ENCODE peak calls at places on chromosome 10, in seven cellular contexts. R is fibroblast of lung, U is bronchial epithelial cell, W is cardiac fibroblast, O is neuronal stem cell, Y is SJSA1, Q is suprapubic skin. K is an unnamed sample.

GRCh38 chr10:67256984-67257383 is 331.1 kb downstream of the LRRTM3 start:
- DNase-seq in R (peak; percentile 45), U (no peak), W (peak; percentile 18), O (no peak), Y (no peak), Q (no peak), K (peak; percentile 9)

GRCh38 chr10:89092981-89093380 is 102.4 kb downstream of the FAS start:
- DNase-seq in R (no peak), U (no peak), W (no peak), O (no peak), Y (no peak), Q (no peak), K (no peak)

GRCh38 chr10:86317949-86318725 is 48.5 kb downstream of the GRID1 start:
- DNase-seq in R (no peak), U (peak; percentile 29), W (no peak), O (no peak), Y (no peak), Q (no peak), K (no peak)

GRCh38 chr10:122854648-122855047 is 9.0 kb upstream of the CUZD1 start:
- DNase-seq in R (peak; percentile 89), U (peak; percentile 86), W (peak; percentile 40), O (no peak), Y (peak; percentile 74), Q (no peak), K (peak; percentile 62)

GRCh38 chr10:89563861-89564478 is 28.6 kb upstream of the SLC16A12 start:
- DNase-seq in R (peak; percentile 31), U (peak; percentile 63), W (peak; percentile 64), O (peak; percentile 15), Y (no peak), Q (no peak), K (peak; percentile 72)

GRCh38 chr10:30671011-30671616 is 41.6 kb upstream of the LYZL2 start:
- DNase-seq in R (peak; percentile 64), U (peak; percentile 72), W (peak; percentile 85), O (peak; percentile 76), Y (no peak), Q (no peak), K (peak; percentile 88)

GRCh38 chr10:44382981-44383748 is 1.7 kb downstream of the CXCL12 start:
- DNase-seq in R (no peak), U (no peak), W (no peak), O (no peak), Y (no peak), Q (peak; percentile 37), K (no peak)

GRCh38 chr10:119340893-119341235 is 133.5 kb downstream of the GRK5 start:
- DNase-seq in R (no peak), U (no peak), W (no peak), O (no peak), Y (no peak), Q (no peak), K (no peak)

GRCh38 chr10:3429651-3430050 is 257.1 kb upstream of the PITRM1 start:
- DNase-seq in R (no peak), U (no peak), W (peak; percentile 25), O (no peak), Y (peak; percentile 13), Q (no peak), K (no peak)

GRCh38 chr10:5559642-5560141 is 34.9 kb downstream of the CALML3 start:
- DNase-seq in R (peak; percentile 89), U (no peak), W (peak; percentile 60), O (no peak), Y (no peak), Q (no peak), K (peak; percentile 69)

GRCh38 chr10:92778091-92778490 is 70.2 kb upstream of the EXOC6 start:
- DNase-seq in R (peak; percentile 5), U (peak; percentile 72), W (peak; percentile 20), O (no peak), Y (no peak), Q (no peak), K (peak; percentile 62)

GRCh38 chr10:391849-392704 is 256.8 kb downstream of the ZMYND11 start:
- DNase-seq in R (no peak), U (no peak), W (no peak), O (no peak), Y (peak; percentile 31), Q (no peak), K (no peak)

GRCh38 chr10:95451568-95452524 is 109.3 kb downstream of the SORBS1 start:
- DNase-seq in R (peak; percentile 81), U (no peak), W (no peak), O (no peak), Y (no peak), Q (no peak), K (no peak)

GRCh38 chr10:95485445-95485844 is 75.7 kb downstream of the SORBS1 start:
- DNase-seq in R (peak; percentile 68), U (peak; percentile 26), W (peak; percentile 13), O (no peak), Y (no peak), Q (no peak), K (no peak)

GRCh38 chr10:61097026-61097425 is 153.0 kb upstream of the RHOBTB1 start:
- DNase-seq in R (peak; percentile 81), U (no peak), W (peak; percentile 5), O (no peak), Y (no peak), Q (no peak), K (peak; percentile 50)

GRCh38 chr10:17200035-17200884 is 1.2 kb downstream of the TRDMT1 start:
- DNase-seq in R (no peak), U (no peak), W (peak; percentile 48), O (no peak), Y (no peak), Q (no peak), K (peak; percentile 40)

GRCh38 chr10:132329565-132330485 is 2.2 kb upstream of the LRRC27 start:
- DNase-seq in R (peak; percentile 84), U (no peak), W (peak; percentile 75), O (no peak), Y (peak; percentile 72), Q (peak; percentile 39), K (peak; percentile 63)

GRCh38 chr10:125373546-125373945 is 213.2 kb upstream of the CTBP2 start:
- DNase-seq in R (no peak), U (peak; percentile 7), W (no peak), O (no peak), Y (no peak), Q (no peak), K (no peak)

GRCh38 chr10:121078036-121078435 is 226.9 kb downstream of the WDR11 start:
- DNase-seq in R (no peak), U (peak; percentile 86), W (no peak), O (no peak), Y (no peak), Q (no peak), K (no peak)

GRCh38 chr10:122050811-122051210 is 61.8 kb downstream of the TACC2 start:
- DNase-seq in R (no peak), U (no peak), W (no peak), O (no peak), Y (no peak), Q (peak; percentile 34), K (no peak)

DNA sequence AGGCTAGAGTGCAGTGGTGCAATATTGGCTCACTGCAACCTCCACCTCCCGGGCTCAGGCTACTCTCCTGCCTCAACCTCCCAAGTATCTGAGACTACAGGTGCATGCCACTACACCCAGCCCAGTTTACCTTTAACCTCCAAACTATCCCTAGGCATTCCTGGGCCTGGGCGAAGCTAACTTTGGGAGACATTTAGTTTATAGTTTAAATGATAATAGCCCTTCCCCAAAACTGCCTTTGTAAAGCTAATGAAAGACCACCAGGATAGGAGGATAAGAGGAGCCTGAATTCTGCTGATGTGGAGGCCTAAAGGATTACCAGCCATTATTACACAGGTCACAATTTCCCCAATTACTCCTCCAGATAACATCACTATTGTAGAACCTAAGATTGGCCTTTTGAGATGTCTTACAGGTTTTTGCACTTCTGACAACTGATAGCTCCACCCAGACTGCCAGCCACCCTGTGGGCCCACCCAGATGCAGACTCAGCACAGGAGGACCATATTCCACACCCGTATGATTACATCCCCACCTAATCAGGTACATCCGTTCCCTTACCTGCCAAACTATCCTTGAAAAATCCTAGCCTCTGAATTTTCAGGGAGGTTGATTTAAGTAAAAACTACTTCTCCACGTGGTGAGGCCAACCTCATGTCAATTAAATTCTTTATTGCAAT is 62.4 kb upstream of the TMEM254 start:
- DNase-seq in R (no peak), U (no peak), W (no peak), O (no peak), Y (no peak), Q (no peak), K (no peak)
- H3K4me3 ChIP-seq in R (no peak overlapping the region), U (no peak overlapping the region), W (no peak overlapping the region), O (no peak overlapping the region), Y (no peak overlapping the region), Q (no peak overlapping the region), K (no peak overlapping the region)

GRCh38 chr10:11823989-11824346 is 812 bp downstream of the PROSER2 start:
- DNase-seq in R (peak; percentile 17), U (no peak), W (peak; percentile 11), O (no peak), Y (no peak), Q (no peak), K (peak; percentile 29)

GRCh38 chr10:11824376-11824775 is 1.2 kb downstream of the PROSER2 start:
- DNase-seq in R (peak; percentile 34), U (peak; percentile 50), W (peak; percentile 18), O (no peak), Y (no peak), Q (no peak), K (peak; percentile 26)

GRCh38 chr10:11822031-11822756 is 962 bp upstream of the PROSER2 start:
- DNase-seq in R (no peak), U (peak; percentile 58), W (no peak), O (no peak), Y (no peak), Q (no peak), K (no peak)

GRCh38 chr10:11823122-11823988 is at the start of gene PROSER2:
- DNase-seq in R (peak; percentile 69), U (no peak), W (peak; percentile 64), O (peak; percentile 41), Y (no peak), Q (peak; percentile 64), K (peak; percentile 66)

GRCh38 chr10:11822809-11823121 is 391 bp upstream of the PROSER2 start:
- DNase-seq in R (no peak), U (no peak), W (no peak), O (no peak), Y (no peak), Q (no peak), K (no peak)
- H3K4me3 ChIP-seq in R (peak overlapping the region; percentile 78), U (peak overlapping the region; percentile 86), W (peak overlapping the region; percentile 81), O (peak overlapping the region; percentile 96), Y (peak overlapping the region; percentile 76), Q (peak overlapping the region; percentile 88), K (peak overlapping the region; percentile 70)

GRCh38 chr10:103853428-103854264 is 1.7 kb downstream of the SH3PXD2A start:
- DNase-seq in R (no peak), U (no peak), W (no peak), O (no peak), Y (no peak), Q (no peak), K (no peak)
- H3K4me3 ChIP-seq in R (peak overlapping the region; percentile 86), U (peak overlapping the region; percentile 68), W (peak overlapping the region; percentile 74), O (no peak overlapping the region), Y (no peak overlapping the region), Q (peak overlapping the region; percentile 73), K (no peak overlapping the region)

DNA sequence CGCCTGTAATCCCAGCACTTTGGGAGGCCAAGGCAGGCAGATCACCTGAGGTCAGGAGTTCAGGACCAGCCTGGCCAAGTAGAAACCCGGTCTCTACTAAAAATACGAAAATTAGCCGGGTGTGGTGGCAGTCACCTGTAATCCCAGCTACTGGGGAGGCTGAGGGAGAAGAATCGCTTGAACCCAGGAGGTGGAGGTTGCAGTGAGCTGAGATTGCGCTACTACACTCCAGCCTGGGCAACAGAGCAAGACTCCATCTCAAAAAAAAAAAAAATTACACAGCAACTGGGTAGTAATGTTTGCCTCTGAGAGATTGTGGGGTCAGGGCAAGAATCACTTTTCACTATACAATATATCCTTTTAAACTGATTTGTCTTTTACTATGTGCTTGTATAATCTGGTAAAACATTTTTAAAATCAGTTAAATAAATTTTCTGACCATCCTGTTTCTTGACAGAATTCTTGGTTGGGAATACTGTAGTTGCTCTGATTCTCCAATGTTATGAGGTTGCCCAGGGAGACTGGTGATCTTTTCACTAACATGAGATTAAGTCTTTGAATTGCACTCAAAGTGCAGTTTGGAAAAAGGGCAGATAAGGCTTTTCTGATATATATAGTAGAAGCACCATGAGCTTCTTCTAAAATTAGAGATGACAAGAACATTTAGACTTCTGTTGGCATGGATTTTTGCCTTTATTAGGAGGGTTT is 1.5 kb downstream of the ENTPD7 start:
- DNase-seq in R (peak; percentile 31), U (no peak), W (peak; percentile 53), O (no peak), Y (no peak), Q (no peak), K (peak; percentile 47)
- H3K4me3 ChIP-seq in R (peak overlapping the region; percentile 89), U (peak overlapping the region; percentile 60), W (peak overlapping the region; percentile 91), O (no peak overlapping the region), Y (no peak overlapping the region), Q (no peak overlapping the region), K (no peak overlapping the region)

K was measured in fibroblast of pulmonary artery.